ENCODE peak calls at places on chromosomes 5 and 9, in nine cellular contexts. K, H, R, V, Z, A, B, I and F are unnamed samples.

GRCh38 chr9:110638381-110638954 is 30.1 kb upstream of the MUSK start:
- DNase-seq in V (no peak), K (peak; percentile 50), B (peak; percentile 43), I (no peak), A (no peak), H (peak; percentile 36), Z (no peak), R (peak; percentile 51), F (no peak)

GRCh38 chr5:51109786-51110410 is 273.4 kb upstream of the ISL1 start:
- DNase-seq in V (no peak), A (no peak), B (no peak), R (no peak), H (no peak), K (no peak), I (no peak), Z (no peak), F (no peak)

GRCh38 chr5:32790411-32790951 is 79.4 kb downstream of the NPR3 start:
- DNase-seq in A (no peak), V (no peak), B (no peak), Z (no peak), R (no peak), H (no peak), K (peak; percentile 76), I (no peak), F (no peak)

GRCh38 chr9:39588056-39588814 is 232.8 kb downstream of the SPATA31A1 start:
- DNase-seq in I (no peak), Z (peak; percentile 61), B (no peak), A (no peak), H (no peak), V (peak; percentile 30), K (peak; percentile 15), R (peak; percentile 42), F (no peak)

GRCh38 chr5:178465228-178465860 is 124.8 kb downstream of the COL23A1 start:
- DNase-seq in K (no peak), R (no peak), I (peak; percentile 45), H (no peak), B (no peak), A (no peak), Z (no peak), V (no peak), F (no peak)

GRCh38 chr9:35749515-35750255 is 598 bp downstream of the RGP1 start:
- DNase-seq in H (no peak), Z (no peak), A (no peak), R (no peak), K (no peak), B (no peak), I (peak; percentile 82), V (no peak), F (peak; percentile 59)

GRCh38 chr5:147483961-147484707 is 25.7 kb downstream of the DPYSL3 start:
- DNase-seq in I (no peak), R (no peak), B (peak; percentile 98), K (peak; percentile 99), A (no peak), H (peak; percentile 32), V (peak; percentile 87), Z (no peak), F (no peak)

GRCh38 chr9:12859704-12860251 is 85.0 kb downstream of the LURAP1L start:
- DNase-seq in R (no peak), H (no peak), B (peak; percentile 93), A (no peak), V (no peak), K (peak; percentile 82), Z (no peak), I (no peak), F (no peak)

GRCh38 chr9:87535817-87536539 is 38.3 kb downstream of the DAPK1 start:
- DNase-seq in I (no peak), V (no peak), B (no peak), K (peak; percentile 56), Z (no peak), R (no peak), H (no peak), A (peak; percentile 4), F (no peak)

GRCh38 chr5:80033513-80033912 is 1.6 kb upstream of the THBS4 start:
- DNase-seq in A (peak; percentile 9), I (no peak), V (no peak), H (no peak), B (no peak), Z (no peak), K (no peak), R (no peak), F (no peak)

GRCh38 chr5:171794470-171794869 is 8.9 kb downstream of the SMIM23 start:
- DNase-seq in Z (no peak), B (no peak), K (no peak), V (no peak), I (no peak), H (no peak), A (no peak), R (no peak), F (no peak)

GRCh38 chr5:175572922-175573321 is 84.9 kb upstream of the HRH2 start:
- DNase-seq in I (no peak), V (no peak), Z (peak; percentile 15), H (no peak), K (no peak), A (no peak), R (no peak), B (peak; percentile 24), F (no peak)

GRCh38 chr9:131012396-131012917 is 3.5 kb downstream of the LAMC3 start:
- DNase-seq in R (no peak), Z (no peak), H (no peak), K (peak; percentile 50), I (no peak), A (no peak), V (peak; percentile 56), B (no peak), F (peak; percentile 37)

GRCh38 chr5:14685757-14686156 is 21.2 kb downstream of the OTULIN start:
- DNase-seq in B (peak; percentile 49), K (peak; percentile 62), Z (no peak), H (peak; percentile 78), R (peak; percentile 80), I (peak; percentile 82), V (no peak), A (no peak), F (peak; percentile 70)

GRCh38 chr5:133145436-133146143 is 93.8 kb downstream of the HSPA4 start:
- DNase-seq in H (no peak), V (no peak), I (no peak), B (no peak), A (no peak), K (no peak), Z (no peak), R (no peak), F (no peak)

GRCh38 chr9:17930091-17930490 is 351.2 kb downstream of the SH3GL2 start:
- DNase-seq in V (no peak), A (no peak), H (no peak), B (no peak), R (no peak), Z (no peak), K (no peak), I (no peak), F (peak; percentile 60)

GRCh38 chr9:110109331-110110110 is 98.4 kb downstream of the C9orf152 start:
- DNase-seq in B (no peak), H (no peak), Z (no peak), K (no peak), R (no peak), A (no peak), V (no peak), I (no peak), F (no peak)

GRCh38 chr9:137149942-137150484 is 11.1 kb downstream of the GRIN1 start:
- DNase-seq in A (no peak), K (no peak), R (no peak), V (peak; percentile 42), Z (no peak), I (no peak), B (no peak), H (no peak), F (no peak)

GRCh38 chr5:132044207-132044606 is 16.2 kb upstream of the IL3 start:
- DNase-seq in K (no peak), Z (peak; percentile 58), A (no peak), I (no peak), B (no peak), R (peak; percentile 27), H (peak; percentile 1), V (peak; percentile 24), F (no peak)

GRCh38 chr5:178486305-178486704 is 103.9 kb downstream of the COL23A1 start:
- DNase-seq in A (no peak), V (no peak), R (no peak), K (no peak), Z (no peak), B (no peak), I (no peak), H (no peak), F (no peak)

GRCh38 chr9:37229882-37230482 is 109.6 kb downstream of the ZCCHC7 start:
- DNase-seq in K (peak; percentile 13), H (no peak), A (no peak), Z (no peak), B (no peak), I (no peak), R (no peak), V (no peak), F (no peak)

GRCh38 chr9:18032636-18033035 is 441.3 kb upstream of the ADAMTSL1 start:
- DNase-seq in R (no peak), H (no peak), K (no peak), B (no peak), V (no peak), A (no peak), Z (no peak), I (no peak), F (no peak)

GRCh38 chr5:65394078-65394477 is 87.6 kb downstream of the ADAMTS6 start:
- DNase-seq in A (no peak), B (peak; percentile 98), H (peak; percentile 67), Z (no peak), R (peak; percentile 59), I (no peak), K (peak; percentile 96), V (peak; percentile 71), F (no peak)

GRCh38 chr5:126912607-126913006 is 117.8 kb downstream of the MARCHF3 start:
- DNase-seq in B (no peak), H (no peak), K (peak; percentile 12), V (no peak), A (no peak), R (no peak), Z (no peak), I (no peak), F (no peak)

GRCh38 chr5:33260098-33260497 is 180.7 kb upstream of the TARS1 start:
- DNase-seq in V (no peak), K (no peak), A (no peak), I (no peak), R (no peak), Z (no peak), H (no peak), B (no peak), F (no peak)

GRCh38 chr9:92424340-92424739 is at the start of gene OMD:
- DNase-seq in B (no peak), V (no peak), A (no peak), Z (no peak), H (no peak), R (no peak), I (no peak), K (no peak), F (no peak)

GRCh38 chr5:74631088-74631960 is 9.2 kb downstream of the ENC1 start:
- DNase-seq in A (no peak), H (no peak), R (no peak), K (peak; percentile 96), I (no peak), V (no peak), B (no peak), Z (peak; percentile 71), F (peak; percentile 95)

GRCh38 chr9:30967484-30967883 is 1417.0 kb upstream of the ACO1 start:
- DNase-seq in R (peak; percentile 31), H (peak; percentile 31), I (no peak), A (no peak), V (no peak), Z (no peak), B (no peak), K (peak; percentile 1), F (peak; percentile 31)

GRCh38 chr5:134784946-134785620 is 26.5 kb downstream of the DDX46 start:
- DNase-seq in K (peak; percentile 67), B (no peak), H (no peak), V (no peak), R (no peak), A (no peak), I (no peak), Z (no peak), F (peak; percentile 21)

GRCh38 chr5:81183811-81184748 is 49.0 kb upstream of the CKMT2 start:
- DNase-seq in H (no peak), A (no peak), V (no peak), I (no peak), K (no peak), B (no peak), R (peak; percentile 46), Z (no peak), F (no peak)

GRCh38 chr5:56829137-56829536 is 13.8 kb downstream of the MAP3K1 start:
- DNase-seq in K (no peak), V (no peak), R (no peak), B (no peak), H (no peak), Z (no peak), I (peak; percentile 88), A (no peak), F (no peak)